ENCODE peak calls at places on chromosomes 2 and 18, in four cellular contexts. R, G, L and T are unnamed samples. For H3K36me3, the result is how much of the 10 kb centered on the place peaks cover.

GRCh38 chr2:95073856-95074662 is 47.5 kb downstream of the MRPS5 start:
- DNase-seq in R (no peak), G (no peak), L (no peak), T (no peak)

GRCh38 chr2:65061910-65062339 is 5.7 kb downstream of the CEP68 start:
- DNase-seq in R (no peak), G (no peak), L (no peak), T (no peak)

GRCh38 chr18:27871731-27872130 is 305.2 kb downstream of the CDH2 start:
- DNase-seq in R (no peak), G (no peak), L (no peak), T (no peak)

GRCh38 chr2:20617892-20618467 is 32.9 kb downstream of the HS1BP3 start:
- DNase-seq in R (peak), G (peak), L (peak), T (peak)

GRCh38 chr18:62577748-62578147 is 54.9 kb downstream of the ZCCHC2 start:
- DNase-seq in R (no peak), G (no peak), L (no peak), T (no peak)

GRCh38 chr18:80022613-80023012 is 11.6 kb upstream of the RBFA start:
- DNase-seq in R (no peak), G (no peak), L (no peak), T (no peak)

GRCh38 chr2:2173633-2174032 is 157.4 kb downstream of the MYT1L start:
- DNase-seq in R (no peak), G (no peak), L (no peak), T (no peak)

GRCh38 chr2:122236152-122236892 is 480.9 kb downstream of the TSN start:
- DNase-seq in R (no peak), G (no peak), L (no peak), T (no peak)

GRCh38 chr2:15678894-15679293 is 87.2 kb downstream of the DDX1 start:
- DNase-seq in R (no peak), G (no peak), L (no peak), T (no peak)

GRCh38 chr18:47724186-47724975 is 206.1 kb downstream of the SMAD2 start:
- DNase-seq in R (no peak), G (no peak), L (no peak), T (no peak)

GRCh38 chr2:85135066-85135914 is 2.1 kb downstream of the TCF7L1 start:
- DNase-seq in R (no peak), G (peak), L (no peak), T (no peak)
- H3K4me3 ChIP-seq in R (peak), G (peak), L (no peak), T (no peak)

DNA sequence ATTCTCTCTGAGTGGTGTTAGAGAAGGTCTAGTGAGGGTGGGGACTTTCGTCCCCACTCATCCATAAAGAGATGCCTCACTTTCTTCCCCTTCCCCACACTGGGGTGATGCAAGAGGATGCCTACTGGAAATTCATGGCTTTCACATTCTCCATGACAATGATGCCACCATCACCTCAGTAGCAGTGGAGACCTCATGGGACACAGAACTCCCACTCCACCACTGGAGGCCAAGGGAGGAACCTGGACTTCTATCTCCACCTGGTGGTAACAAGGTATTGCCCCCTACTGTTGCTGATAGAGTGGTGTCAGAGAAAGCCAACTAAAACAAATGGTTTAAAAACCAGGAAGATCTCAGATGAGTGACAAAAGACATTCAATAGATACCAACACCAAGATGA is 110.9 kb downstream of the INHBB start:
- DNase-seq in R (no peak), G (no peak), L (no peak), T (no peak)
- TF ChIP-seq CTCF in R (no peak), G (no peak), L (no peak), T (no peak)

GRCh38 chr2:38856165-38856564 is 19.6 kb downstream of the DHX57 start:
- DNase-seq in R (no peak), G (no peak), L (no peak), T (no peak)
- H3K36me3 ChIP-seq in R (under half), G (half or more), L (under half), T (under half)

DNA sequence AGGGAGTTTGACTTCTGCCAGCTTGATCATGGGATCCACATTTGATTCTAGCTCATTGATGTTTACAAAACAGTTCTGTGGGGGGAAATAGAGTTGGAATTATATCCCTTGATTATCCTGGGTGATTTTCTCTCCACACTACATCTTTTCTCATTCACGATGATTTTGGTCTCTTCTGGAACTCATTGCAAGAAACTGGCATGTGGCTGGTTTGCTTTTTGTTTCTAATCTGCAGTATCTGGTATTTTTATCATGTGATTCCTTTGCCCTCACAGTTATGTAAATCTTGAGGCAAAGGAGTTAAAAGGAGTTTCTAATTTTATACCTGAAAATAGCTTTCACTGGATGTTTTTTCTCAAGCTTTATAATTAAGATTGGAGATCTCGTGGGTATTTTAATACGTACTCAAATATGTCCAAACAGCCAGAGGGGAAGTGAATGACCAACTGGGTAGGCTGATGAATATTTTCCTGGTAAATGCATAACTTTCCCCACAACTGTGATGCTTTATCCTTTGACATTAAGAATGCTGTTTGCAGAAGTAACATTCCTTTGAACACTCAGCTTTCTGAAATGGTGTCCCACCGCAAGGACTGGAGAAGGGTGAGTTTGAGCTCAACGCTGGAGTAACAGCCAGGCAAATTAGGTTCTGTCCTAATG is 502.9 kb upstream of the ZEB2 start:
- DNase-seq in R (no peak), G (no peak), L (no peak), T (no peak)
- H3K4me3 ChIP-seq in R (no peak), G (no peak), L (no peak), T (no peak)

DNA sequence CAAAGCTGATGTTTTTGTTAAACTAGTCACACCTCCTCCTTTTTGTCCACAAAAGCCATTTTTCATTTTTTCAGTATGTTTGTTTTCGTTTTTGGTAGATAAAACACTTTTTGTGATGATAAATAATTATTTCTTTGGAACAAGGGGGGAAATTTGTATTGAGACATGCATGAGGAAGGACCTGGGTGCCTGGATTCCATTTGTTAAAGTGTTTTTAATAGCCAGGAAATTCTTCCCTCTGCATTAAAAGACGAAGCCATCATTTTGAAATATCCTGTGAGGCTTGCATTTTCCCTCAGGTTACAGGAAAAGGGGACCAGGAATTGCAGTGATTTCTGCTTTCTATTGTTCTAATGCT is 52.1 kb upstream of the CTLA4 start:
- DNase-seq in R (no peak), G (no peak), L (no peak), T (no peak)
- TF ChIP-seq CTCF in R (no peak), G (no peak), L (no peak), T (no peak)

GRCh38 chr2:23706613-23707078 is 220.3 kb downstream of the ATAD2B start:
- DNase-seq in R (no peak), G (no peak), L (no peak), T (no peak)

GRCh38 chr2:23708771-23709170 is 218.2 kb downstream of the ATAD2B start:
- DNase-seq in R (no peak), G (no peak), L (no peak), T (no peak)

GRCh38 chr2:23703583-23704385 is 223.1 kb downstream of the ATAD2B start:
- DNase-seq in R (no peak), G (no peak), L (no peak), T (no peak)

GRCh38 chr2:23707096-23707495 is 219.8 kb downstream of the ATAD2B start:
- DNase-seq in R (no peak), G (no peak), L (no peak), T (no peak)

DNA sequence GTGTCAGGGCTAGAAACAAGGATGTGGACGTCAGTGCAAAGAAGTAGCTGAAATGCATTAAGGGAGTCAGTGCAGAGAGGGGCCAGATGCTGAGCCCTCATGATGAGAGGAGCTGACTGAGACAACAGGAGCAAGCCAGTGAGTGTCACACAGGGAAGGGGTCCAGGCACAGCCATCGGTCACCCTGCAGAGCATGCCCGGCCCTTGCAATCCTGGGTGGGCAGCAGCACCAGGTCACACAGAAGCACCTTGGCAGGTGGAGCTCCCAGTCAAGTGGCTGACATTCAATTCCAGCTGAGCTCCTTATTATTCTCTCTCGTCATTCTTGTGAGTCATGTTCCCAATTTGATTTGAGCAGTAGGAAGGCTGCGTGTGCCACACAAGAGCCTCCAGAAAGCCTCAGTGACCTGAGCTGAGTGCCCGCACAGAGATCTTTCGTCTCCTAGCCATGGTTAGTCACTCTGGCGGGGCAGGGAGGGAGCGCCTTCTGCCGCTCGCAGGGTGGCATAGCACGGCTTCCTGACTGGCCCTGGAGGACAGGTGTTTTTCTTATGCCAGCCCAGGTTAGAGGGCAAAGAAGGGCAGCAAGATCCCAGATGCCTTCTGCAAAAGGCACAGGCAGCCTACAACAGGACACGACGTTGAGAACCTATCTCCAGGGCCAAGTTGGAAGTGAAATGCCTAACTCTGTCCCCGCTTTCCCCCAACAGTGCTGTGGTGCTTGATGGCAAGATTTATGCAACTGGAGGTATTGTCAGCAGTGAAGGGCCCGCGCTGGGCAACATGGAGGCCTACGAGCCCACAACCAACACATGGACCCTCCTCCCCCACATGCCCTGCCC is 220.9 kb downstream of the ATAD2B start:
- DNase-seq in R (no peak), G (no peak), L (no peak), T (no peak)
- H3K36me3 ChIP-seq in R (under half), G (under half), L (under half), T (under half)

DNA sequence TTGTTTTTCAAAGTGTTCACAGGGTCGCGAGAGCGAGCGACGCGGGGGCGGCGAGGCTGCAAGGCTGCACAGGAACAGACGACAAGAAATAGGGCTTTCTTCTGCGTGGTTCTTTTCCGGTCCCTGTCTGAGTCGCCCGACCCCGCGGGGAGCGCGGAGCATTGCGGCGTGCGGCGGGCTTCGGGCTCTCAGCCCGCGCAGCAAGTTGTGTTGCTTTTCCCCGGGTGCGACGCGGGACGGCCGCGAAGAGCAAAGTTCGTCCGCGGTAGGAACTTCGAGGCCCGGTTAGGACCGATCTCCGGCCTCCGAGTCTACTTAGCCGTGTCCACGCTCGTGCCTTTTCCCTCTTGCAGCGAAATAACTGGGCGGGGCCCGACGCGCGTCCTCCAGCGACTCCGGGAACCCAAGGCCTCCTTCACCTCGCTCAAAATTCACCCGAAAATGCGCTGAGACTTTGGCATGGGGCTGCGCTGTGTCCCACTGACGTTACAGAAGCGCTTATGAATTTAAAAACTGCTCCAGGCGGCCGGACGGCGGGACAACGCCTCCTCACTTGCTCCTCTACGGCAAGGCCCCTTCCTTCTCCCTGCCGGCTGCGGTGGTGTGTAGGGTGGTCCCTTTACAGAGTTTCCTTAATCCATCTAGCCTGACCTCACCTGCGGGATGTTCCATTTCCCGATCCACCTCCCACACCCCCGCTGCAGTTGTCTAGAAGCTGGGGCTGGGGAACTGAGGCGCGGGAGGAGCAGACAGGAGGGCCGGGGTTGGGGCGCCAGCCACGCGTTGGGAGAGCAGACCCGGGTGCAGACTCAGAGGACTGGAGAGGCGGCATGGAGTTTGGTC is 1.5 kb upstream of the BCL2L11 start:
- DNase-seq in R (peak), G (peak), L (peak), T (peak)
- H3K4me3 ChIP-seq in R (peak), G (peak), L (no peak), T (peak)

GRCh38 chr2:24191156-24191555 is 16.3 kb downstream of the FAM228A start:
- DNase-seq in R (no peak), G (no peak), L (no peak), T (no peak)

GRCh38 chr2:24190503-24190902 is 15.7 kb downstream of the FAM228A start:
- DNase-seq in R (no peak), G (no peak), L (no peak), T (no peak)

GRCh38 chr2:24189551-24189950 is 14.7 kb downstream of the FAM228A start:
- DNase-seq in R (no peak), G (no peak), L (no peak), T (no peak)

DNA sequence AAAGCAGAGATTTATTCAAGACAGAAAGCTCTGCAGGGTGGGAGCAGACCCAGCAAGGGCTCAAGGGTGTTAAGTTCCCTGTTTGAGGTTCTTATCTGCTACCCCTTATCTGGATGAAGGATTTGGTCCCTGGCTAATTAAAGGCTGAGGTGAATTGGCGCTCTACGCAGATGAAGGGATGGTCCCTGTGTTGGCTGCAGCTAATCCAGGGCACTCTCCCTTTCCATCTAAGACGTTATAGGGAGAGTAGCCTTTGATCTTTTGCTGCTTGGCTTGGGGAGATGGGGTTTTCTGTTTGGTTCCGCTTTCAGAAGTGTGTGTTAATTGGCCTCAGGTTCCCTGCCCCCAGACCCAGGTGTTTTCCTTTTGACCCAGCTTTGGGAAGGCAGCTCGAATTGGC is 17.0 kb downstream of the FAM228A start:
- DNase-seq in R (no peak), G (no peak), L (no peak), T (no peak)
- TF ChIP-seq CTCF in R (no peak), G (no peak), L (no peak), T (no peak)

GRCh38 chr2:69375494-69376353 is 11.3 kb downstream of the GFPT1 start:
- DNase-seq in R (no peak), G (no peak), L (no peak), T (no peak)

GRCh38 chr2:69372767-69373166 is 14.3 kb downstream of the GFPT1 start:
- DNase-seq in R (no peak), G (no peak), L (no peak), T (no peak)

GRCh38 chr2:69368588-69368987 is 18.4 kb downstream of the GFPT1 start:
- DNase-seq in R (no peak), G (no peak), L (no peak), T (no peak)

DNA sequence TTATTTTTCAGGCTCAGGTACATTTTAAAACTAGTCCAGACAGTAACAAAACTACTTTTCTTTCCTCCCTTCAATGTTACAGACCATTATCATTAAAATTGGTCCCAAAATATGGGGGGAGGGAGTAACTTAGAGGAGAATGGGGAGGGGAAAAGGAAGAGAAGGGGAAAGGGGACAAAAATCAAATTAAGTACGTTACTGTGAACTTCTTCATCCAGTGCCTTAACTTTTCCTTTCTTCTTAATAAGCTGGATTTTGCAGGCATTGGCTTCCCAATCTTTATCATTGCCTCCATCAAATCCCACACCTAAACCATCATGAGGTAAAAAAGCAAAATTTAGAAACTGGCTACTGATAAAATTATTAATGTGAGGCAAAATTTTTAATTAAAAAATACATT is 17.2 kb downstream of the GFPT1 start:
- DNase-seq in R (no peak), G (no peak), L (no peak), T (no peak)
- H3K36me3 ChIP-seq in R (half or more), G (half or more), L (under half), T (half or more)

DNA sequence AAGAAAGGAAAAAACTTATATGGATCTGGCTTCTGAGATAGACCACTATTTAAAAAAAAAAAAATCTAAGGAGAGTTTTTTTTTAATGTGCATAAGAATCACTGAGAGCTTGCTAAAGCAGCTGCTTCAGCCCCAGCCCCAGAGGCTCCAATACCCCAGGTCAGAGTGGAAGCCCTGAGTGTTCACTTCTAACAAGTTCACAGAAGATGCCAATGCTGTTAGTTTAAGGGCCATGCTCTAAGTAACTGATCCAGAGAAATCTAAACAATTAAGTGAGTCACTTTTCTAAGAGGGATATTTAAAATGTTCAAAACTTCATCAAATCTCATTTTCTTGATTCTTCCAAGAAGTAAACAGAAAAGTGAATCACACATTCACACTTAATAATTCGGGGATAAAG is 126.4 kb upstream of the CD226 start:
- DNase-seq in R (no peak), G (no peak), L (no peak), T (no peak)
- H3K4me3 ChIP-seq in R (no peak), G (no peak), L (no peak), T (no peak)